ENCODE peak calls at places on chromosomes 4 and X, in nine cellular contexts. Q, S, Z, R, D, C, T, L and F are unnamed samples.

GRCh38 chrX:3638280-3638873 is 75.1 kb downstream of the PRKX start:
- DNase-seq in D (peak; percentile 17), C (peak; percentile 53), R (no peak), S (peak; percentile 40), L (peak; percentile 57), Z (no peak), Q (peak; percentile 53), T (peak; percentile 63), F (peak; percentile 29)

GRCh38 chrX:24782011-24782410 is 88.3 kb downstream of the POLA1 start:
- DNase-seq in Q (no peak), C (no peak), Z (no peak), D (no peak), S (no peak), R (no peak), T (no peak), L (no peak), F (no peak)

GRCh38 chr4:76091052-76091451 is 16.5 kb downstream of the ART3 start:
- DNase-seq in C (no peak), R (no peak), D (no peak), Z (no peak), S (no peak), T (no peak), Q (no peak), L (no peak), F (no peak)

GRCh38 chr4:145709843-145710242 is 29.9 kb downstream of the C4orf51 start:
- DNase-seq in Q (no peak), L (no peak), D (no peak), Z (no peak), C (peak; percentile 75), T (no peak), R (no peak), S (no peak), F (no peak)

GRCh38 chr4:140153419-140153743 is 603 bp downstream of the MAML3 start:
- DNase-seq in R (no peak), Z (no peak), T (no peak), Q (no peak), C (no peak), L (no peak), S (no peak), D (no peak), F (no peak)

GRCh38 chrX:22118161-22118830 is 86.2 kb downstream of the PHEX start:
- DNase-seq in S (no peak), T (no peak), Z (no peak), L (no peak), Q (no peak), D (no peak), C (no peak), R (no peak), F (no peak)

GRCh38 chr4:37188100-37188499 is 56.4 kb upstream of the NWD2 start:
- DNase-seq in R (no peak), T (no peak), Z (no peak), L (peak; percentile 18), D (no peak), Q (no peak), C (no peak), S (no peak), F (no peak)

GRCh38 chr4:40311811-40312346 is 23.3 kb upstream of the CHRNA9 start:
- DNase-seq in R (peak; percentile 52), C (no peak), L (no peak), Q (peak; percentile 48), D (no peak), S (no peak), Z (no peak), T (no peak), F (peak; percentile 59)

GRCh38 chr4:94000559-94000958 is 172.0 kb downstream of the ATOH1 start:
- DNase-seq in Z (no peak), R (no peak), S (no peak), D (no peak), C (no peak), Q (no peak), L (no peak), T (no peak), F (no peak)

GRCh38 chr4:117893207-117893606 is 141.1 kb upstream of the NDST3 start:
- DNase-seq in Q (no peak), C (no peak), R (no peak), Z (no peak), S (no peak), L (no peak), T (no peak), D (no peak), F (no peak)

GRCh38 chr4:151114338-151114737 is 14.9 kb downstream of the RPS3A start:
- DNase-seq in Z (no peak), S (no peak), T (no peak), C (no peak), R (no peak), Q (no peak), D (no peak), L (no peak), F (no peak)

GRCh38 chrX:136764206-136764605 is 16.5 kb downstream of the ARHGEF6 start:
- DNase-seq in S (no peak), T (no peak), L (no peak), Q (no peak), R (no peak), C (no peak), Z (no peak), D (no peak), F (no peak)

GRCh38 chrX:136766785-136767103 is 14.0 kb downstream of the ARHGEF6 start:
- DNase-seq in C (no peak), S (no peak), Q (no peak), T (no peak), R (no peak), D (no peak), L (no peak), Z (no peak), F (no peak)

GRCh38 chrX:136768469-136769084 is 12.2 kb downstream of the ARHGEF6 start:
- DNase-seq in Z (no peak), Q (no peak), R (peak; percentile 49), S (peak; percentile 34), L (peak; percentile 32), D (no peak), C (peak; percentile 83), T (peak; percentile 57), F (no peak)

GRCh38 chrX:136767104-136767941 is 13.4 kb downstream of the ARHGEF6 start:
- DNase-seq in T (peak; percentile 82), R (peak; percentile 62), Q (peak; percentile 70), C (peak; percentile 67), Z (no peak), S (peak; percentile 46), L (peak; percentile 34), D (peak; percentile 38), F (peak; percentile 76)

DNA sequence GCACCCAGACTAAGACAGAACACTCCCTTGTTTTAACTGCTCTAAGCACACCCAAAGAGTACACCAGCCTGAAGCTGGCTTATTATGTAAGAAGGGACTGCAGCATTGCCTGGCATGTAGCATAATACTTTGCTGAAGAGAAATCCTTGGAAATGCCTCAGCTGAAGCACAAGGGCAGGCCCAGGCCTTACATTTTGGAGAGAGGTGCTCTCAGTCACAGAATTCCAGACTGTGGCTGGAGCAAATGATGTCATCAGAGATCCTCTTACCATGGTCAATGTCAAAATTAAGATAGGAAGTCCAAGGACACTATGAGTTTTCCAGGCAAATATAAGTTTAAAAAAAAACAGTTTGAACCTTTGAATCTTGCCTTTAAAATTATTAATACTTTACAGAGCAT is 14.8 kb downstream of the ARHGEF6 start:
- DNase-seq in L (no peak), Q (no peak), C (no peak), Z (no peak), R (no peak), T (peak; percentile 55), D (no peak), S (no peak), F (no peak)
- H3K27ac ChIP-seq in L (no peak overlapping the region), Q (no peak overlapping the region), C (no peak overlapping the region), Z (peak overlapping the region; percentile 65), R (no peak overlapping the region), T (peak overlapping the region; percentile 22), D (peak overlapping the region; percentile 38), S (no peak overlapping the region), F (peak overlapping the region; percentile 9)

GRCh38 chr4:25312496-25313193 is at the start of gene ZCCHC4:
- DNase-seq in L (peak; percentile 91), R (peak; percentile 92), D (peak; percentile 92), S (peak; percentile 92), T (peak; percentile 96), C (peak; percentile 95), Z (peak; percentile 52), Q (peak; percentile 94), F (peak; percentile 97)
- H3K4me3 ChIP-seq in L (peak within 1 kb of the TSS; percentile 74), R (peak within 1 kb of the TSS; percentile 90), D (peak within 1 kb of the TSS; percentile 86), S (peak within 1 kb of the TSS; percentile 83), T (peak within 1 kb of the TSS; percentile 45), C (peak within 1 kb of the TSS; percentile 46), Z (peak within 1 kb of the TSS; percentile 93), Q (peak within 1 kb of the TSS; percentile 81), F (peak within 1 kb of the TSS; percentile 87)

DNA sequence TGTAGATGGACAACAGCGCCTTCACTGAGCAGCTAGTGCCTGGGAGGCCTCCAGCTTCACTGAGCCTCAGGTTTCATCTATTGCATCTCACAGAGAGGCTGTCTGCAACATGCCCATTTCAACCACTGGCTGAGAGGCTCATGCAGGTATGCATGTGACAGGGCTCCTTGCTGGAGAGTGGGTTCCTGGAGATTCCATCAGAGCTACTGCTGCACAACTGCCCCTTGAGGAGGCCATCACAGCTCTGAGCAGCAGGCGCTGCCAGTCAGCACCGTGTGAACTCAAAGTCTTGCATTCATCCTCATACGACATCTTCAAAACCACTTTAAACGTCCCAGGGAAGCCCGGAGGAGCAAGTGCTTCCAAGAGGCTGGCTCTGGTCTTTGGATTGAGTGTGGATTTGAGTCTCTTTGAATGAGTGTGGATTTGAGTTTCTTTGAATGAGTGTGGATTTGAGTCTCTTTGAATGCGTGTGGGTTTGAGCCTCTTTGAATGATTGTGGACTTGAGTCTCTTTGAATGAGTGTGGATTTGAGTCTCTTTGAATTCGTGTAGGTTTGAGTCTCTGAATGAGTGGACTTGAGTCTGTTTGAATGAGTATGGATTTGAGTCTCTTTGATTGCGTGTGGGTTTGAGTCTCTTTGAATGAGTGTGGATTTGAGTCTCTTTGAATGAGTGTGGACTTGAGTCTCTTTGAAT is 8.7 kb downstream of the P2RY8 start:
- DNase-seq in L (no peak), T (no peak), S (no peak), Z (no peak), D (no peak), Q (no peak), C (no peak), R (no peak), F (no peak)
- H3K27ac ChIP-seq in L (no peak overlapping the region), T (no peak overlapping the region), S (no peak overlapping the region), Z (no peak overlapping the region), D (no peak overlapping the region), Q (no peak overlapping the region), C (no peak overlapping the region), R (no peak overlapping the region), F (no peak overlapping the region)

DNA sequence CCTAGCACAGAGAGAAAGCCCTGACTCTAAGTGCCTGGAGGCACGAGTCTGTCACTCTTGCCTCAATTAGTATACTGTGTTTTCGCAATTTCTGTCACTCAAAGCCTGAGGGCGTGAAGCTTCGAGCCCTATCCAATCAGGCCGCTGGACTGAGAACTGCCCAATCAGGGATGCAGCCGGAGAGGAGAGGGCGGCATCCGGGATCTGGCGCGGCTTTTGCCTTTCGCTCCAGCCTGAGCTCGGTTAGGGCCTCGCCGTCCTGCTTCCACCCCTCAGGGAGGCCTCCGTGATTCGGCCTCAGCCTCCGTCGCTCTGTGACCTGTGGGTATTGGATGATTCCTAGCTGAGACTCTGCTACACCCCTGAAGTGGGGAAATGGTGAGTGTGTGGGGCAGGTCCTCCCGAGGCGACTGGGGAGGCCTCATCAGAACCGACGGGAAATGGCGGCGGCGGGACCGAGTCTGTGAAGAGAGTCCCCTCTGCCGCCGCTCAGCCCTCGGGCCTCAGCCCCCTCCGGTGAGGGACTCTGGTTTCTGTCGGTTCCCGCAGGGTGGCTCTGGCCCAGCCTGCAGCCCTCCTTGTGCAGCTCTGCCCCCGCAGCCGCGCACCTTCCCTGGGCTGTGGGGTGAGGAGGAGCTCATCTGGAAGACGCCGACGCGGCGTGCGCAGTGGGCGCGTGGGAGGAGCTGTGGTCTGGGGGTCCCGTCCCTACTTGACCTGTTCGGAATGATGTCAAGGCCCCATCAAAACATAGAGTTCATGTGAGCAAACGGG is 48.5 kb downstream of the ZNF141 start:
- DNase-seq in Z (no peak), L (no peak), S (no peak), T (no peak), D (no peak), R (no peak), C (no peak), Q (no peak), F (no peak)
- H3K4me3 ChIP-seq in Z (no peak overlapping the region), L (no peak overlapping the region), S (peak overlapping the region; percentile 16), T (no peak overlapping the region), D (no peak overlapping the region), R (peak overlapping the region; percentile 28), C (no peak overlapping the region), Q (no peak overlapping the region), F (no peak overlapping the region)